ENCODE peak calls at places on chromosomes 7 and 10, in seven cellular contexts. One of them, this sample, is unnamed.

GRCh38 chr10:31262672-31263071 is 56.3 kb upstream of the ZEB1 start:
- DNase-seq in G401: no peak
- DNase-seq in activated B cell treated with CpG ODN at 0.5 μM for 24 hours: no peak
- DNase-seq in head of caudate nucleus: no peak
- DNase-seq in HuH-7: no peak
- DNase-seq in GM12865: no peak
- DNase-seq in glomerular endothelial cell: no peak
- DNase-seq in this sample: no peak

GRCh38 chr10:46235705-46236536 is 50.9 kb upstream of the ANTXRL start:
- DNase-seq in HuH-7: no peak
- DNase-seq in head of caudate nucleus: no peak
- DNase-seq in activated B cell treated with CpG ODN at 0.5 μM for 24 hours: no peak
- DNase-seq in GM12865: no peak
- DNase-seq in glomerular endothelial cell: no peak
- DNase-seq in G401: no peak
- DNase-seq in this sample: peak

GRCh38 chr7:68958571-68958970 is 639.7 kb upstream of the AUTS2 start:
- DNase-seq in G401: no peak
- DNase-seq in head of caudate nucleus: no peak
- DNase-seq in HuH-7: no peak
- DNase-seq in GM12865: no peak
- DNase-seq in glomerular endothelial cell: no peak
- DNase-seq in activated B cell treated with CpG ODN at 0.5 μM for 24 hours: no peak
- DNase-seq in this sample: no peak

GRCh38 chr10:127715782-127716378 is 21.1 kb upstream of the FOXI2 start:
- DNase-seq in activated B cell treated with CpG ODN at 0.5 μM for 24 hours: no peak
- DNase-seq in GM12865: peak
- DNase-seq in G401: peak
- DNase-seq in glomerular endothelial cell: no peak
- DNase-seq in head of caudate nucleus: no peak
- DNase-seq in HuH-7: no peak
- DNase-seq in this sample: no peak

GRCh38 chr10:4721994-4722753 is 103.8 kb upstream of the AKR1E2 start:
- DNase-seq in GM12865: no peak
- DNase-seq in activated B cell treated with CpG ODN at 0.5 μM for 24 hours: no peak
- DNase-seq in glomerular endothelial cell: no peak
- DNase-seq in HuH-7: no peak
- DNase-seq in head of caudate nucleus: no peak
- DNase-seq in G401: no peak
- DNase-seq in this sample: no peak

GRCh38 chr10:124656113-124656490 is 88.1 kb downstream of the FAM53B start:
- DNase-seq in activated B cell treated with CpG ODN at 0.5 μM for 24 hours: no peak
- DNase-seq in G401: no peak
- DNase-seq in glomerular endothelial cell: no peak
- DNase-seq in head of caudate nucleus: no peak
- DNase-seq in HuH-7: no peak
- DNase-seq in GM12865: no peak
- DNase-seq in this sample: no peak

GRCh38 chr10:131906269-131906639 is 5.4 kb downstream of the PPP2R2D start:
- DNase-seq in glomerular endothelial cell: no peak
- DNase-seq in activated B cell treated with CpG ODN at 0.5 μM for 24 hours: no peak
- DNase-seq in HuH-7: no peak
- DNase-seq in GM12865: no peak
- DNase-seq in G401: no peak
- DNase-seq in head of caudate nucleus: no peak
- DNase-seq in this sample: no peak

GRCh38 chr10:79401015-79401921 is 44.2 kb downstream of the ZCCHC24 start:
- DNase-seq in activated B cell treated with CpG ODN at 0.5 μM for 24 hours: no peak
- DNase-seq in glomerular endothelial cell: no peak
- DNase-seq in G401: peak
- DNase-seq in HuH-7: no peak
- DNase-seq in GM12865: no peak
- DNase-seq in head of caudate nucleus: no peak
- DNase-seq in this sample: peak

GRCh38 chr7:134741901-134742635 is 37.4 kb upstream of the CALD1 start:
- DNase-seq in HuH-7: no peak
- DNase-seq in activated B cell treated with CpG ODN at 0.5 μM for 24 hours: no peak
- DNase-seq in G401: no peak
- DNase-seq in glomerular endothelial cell: no peak
- DNase-seq in GM12865: no peak
- DNase-seq in head of caudate nucleus: no peak
- DNase-seq in this sample: no peak

GRCh38 chr7:130021105-130021834 is 29.9 kb downstream of the ZC3HC1 start:
- DNase-seq in head of caudate nucleus: no peak
- DNase-seq in activated B cell treated with CpG ODN at 0.5 μM for 24 hours: no peak
- DNase-seq in HuH-7: no peak
- DNase-seq in G401: peak
- DNase-seq in glomerular endothelial cell: no peak
- DNase-seq in GM12865: no peak
- DNase-seq in this sample: no peak

GRCh38 chr7:3760696-3761095 is 459.6 kb downstream of the SDK1 start:
- DNase-seq in GM12865: no peak
- DNase-seq in G401: no peak
- DNase-seq in activated B cell treated with CpG ODN at 0.5 μM for 24 hours: no peak
- DNase-seq in glomerular endothelial cell: no peak
- DNase-seq in HuH-7: no peak
- DNase-seq in head of caudate nucleus: no peak
- DNase-seq in this sample: no peak

GRCh38 chr7:90596745-90597526 is 815 bp downstream of the CDK14 start:
- DNase-seq in glomerular endothelial cell: no peak
- DNase-seq in G401: peak
- DNase-seq in GM12865: peak
- DNase-seq in head of caudate nucleus: no peak
- DNase-seq in activated B cell treated with CpG ODN at 0.5 μM for 24 hours: no peak
- DNase-seq in HuH-7: peak
- DNase-seq in this sample: no peak

GRCh38 chr10:63396123-63396719 is 69.6 kb downstream of the JMJD1C start:
- DNase-seq in glomerular endothelial cell: no peak
- DNase-seq in G401: no peak
- DNase-seq in GM12865: no peak
- DNase-seq in HuH-7: no peak
- DNase-seq in head of caudate nucleus: no peak
- DNase-seq in activated B cell treated with CpG ODN at 0.5 μM for 24 hours: no peak
- DNase-seq in this sample: no peak

GRCh38 chr10:4127518-4128315 is 342.7 kb upstream of the KLF6 start:
- DNase-seq in HuH-7: no peak
- DNase-seq in glomerular endothelial cell: peak
- DNase-seq in GM12865: peak
- DNase-seq in activated B cell treated with CpG ODN at 0.5 μM for 24 hours: no peak
- DNase-seq in head of caudate nucleus: no peak
- DNase-seq in G401: no peak
- DNase-seq in this sample: no peak

GRCh38 chr10:7405637-7406036 is 5.2 kb downstream of the SFMBT2 start:
- DNase-seq in activated B cell treated with CpG ODN at 0.5 μM for 24 hours: no peak
- DNase-seq in GM12865: no peak
- DNase-seq in head of caudate nucleus: no peak
- DNase-seq in glomerular endothelial cell: peak
- DNase-seq in HuH-7: no peak
- DNase-seq in G401: no peak
- DNase-seq in this sample: no peak

GRCh38 chr7:131488361-131488760 is 68.1 kb downstream of the PODXL start:
- DNase-seq in G401: no peak
- DNase-seq in HuH-7: no peak
- DNase-seq in head of caudate nucleus: no peak
- DNase-seq in glomerular endothelial cell: no peak
- DNase-seq in activated B cell treated with CpG ODN at 0.5 μM for 24 hours: no peak
- DNase-seq in GM12865: no peak
- DNase-seq in this sample: no peak

GRCh38 chr10:105757302-105757701 is 1116.2 kb downstream of the SORCS3 start:
- DNase-seq in GM12865: no peak
- DNase-seq in activated B cell treated with CpG ODN at 0.5 μM for 24 hours: no peak
- DNase-seq in HuH-7: no peak
- DNase-seq in head of caudate nucleus: no peak
- DNase-seq in glomerular endothelial cell: no peak
- DNase-seq in G401: no peak
- DNase-seq in this sample: no peak

GRCh38 chr10:93074137-93074596 is 474 bp downstream of the CYP26A1 start:
- DNase-seq in glomerular endothelial cell: no peak
- DNase-seq in activated B cell treated with CpG ODN at 0.5 μM for 24 hours: no peak
- DNase-seq in GM12865: no peak
- DNase-seq in G401: no peak
- DNase-seq in head of caudate nucleus: no peak
- DNase-seq in HuH-7: peak
- DNase-seq in this sample: peak

GRCh38 chr7:126483972-126484371 is 768.8 kb downstream of the GRM8 start:
- DNase-seq in HuH-7: no peak
- DNase-seq in GM12865: no peak
- DNase-seq in head of caudate nucleus: no peak
- DNase-seq in G401: no peak
- DNase-seq in glomerular endothelial cell: no peak
- DNase-seq in activated B cell treated with CpG ODN at 0.5 μM for 24 hours: no peak
- DNase-seq in this sample: no peak

GRCh38 chr10:25697412-25697811 is 236.6 kb upstream of the MYO3A start:
- DNase-seq in activated B cell treated with CpG ODN at 0.5 μM for 24 hours: no peak
- DNase-seq in G401: no peak
- DNase-seq in GM12865: no peak
- DNase-seq in glomerular endothelial cell: no peak
- DNase-seq in HuH-7: no peak
- DNase-seq in head of caudate nucleus: no peak
- DNase-seq in this sample: no peak

GRCh38 chr7:23022258-23022745 is 8.4 kb upstream of the HYCC1 start:
- DNase-seq in HuH-7: no peak
- DNase-seq in glomerular endothelial cell: no peak
- DNase-seq in G401: no peak
- DNase-seq in activated B cell treated with CpG ODN at 0.5 μM for 24 hours: no peak
- DNase-seq in head of caudate nucleus: no peak
- DNase-seq in GM12865: no peak
- DNase-seq in this sample: no peak

GRCh38 chr7:18320971-18321567 is 174.5 kb upstream of the HDAC9 start:
- DNase-seq in glomerular endothelial cell: peak
- DNase-seq in GM12865: peak
- DNase-seq in HuH-7: peak
- DNase-seq in G401: peak
- DNase-seq in head of caudate nucleus: no peak
- DNase-seq in activated B cell treated with CpG ODN at 0.5 μM for 24 hours: no peak
- DNase-seq in this sample: no peak

GRCh38 chr7:6551016-6551511 is at the start of gene GRID2IP:
- DNase-seq in GM12865: no peak
- DNase-seq in activated B cell treated with CpG ODN at 0.5 μM for 24 hours: no peak
- DNase-seq in G401: no peak
- DNase-seq in HuH-7: no peak
- DNase-seq in glomerular endothelial cell: no peak
- DNase-seq in head of caudate nucleus: no peak
- DNase-seq in this sample: no peak

GRCh38 chr7:132138817-132139216 is 437.5 kb downstream of the PLXNA4 start:
- DNase-seq in GM12865: no peak
- DNase-seq in activated B cell treated with CpG ODN at 0.5 μM for 24 hours: no peak
- DNase-seq in glomerular endothelial cell: no peak
- DNase-seq in head of caudate nucleus: no peak
- DNase-seq in G401: no peak
- DNase-seq in HuH-7: no peak
- DNase-seq in this sample: no peak

GRCh38 chr7:4102231-4102841 is 579.8 kb upstream of the FOXK1 start:
- DNase-seq in GM12865: no peak
- DNase-seq in glomerular endothelial cell: no peak
- DNase-seq in HuH-7: no peak
- DNase-seq in G401: no peak
- DNase-seq in head of caudate nucleus: no peak
- DNase-seq in activated B cell treated with CpG ODN at 0.5 μM for 24 hours: no peak
- DNase-seq in this sample: no peak

GRCh38 chr10:6037975-6038624 is 24.1 kb downstream of the IL2RA start:
- DNase-seq in head of caudate nucleus: no peak
- DNase-seq in HuH-7: no peak
- DNase-seq in activated B cell treated with CpG ODN at 0.5 μM for 24 hours: no peak
- DNase-seq in glomerular endothelial cell: no peak
- DNase-seq in G401: no peak
- DNase-seq in GM12865: no peak
- DNase-seq in this sample: no peak

GRCh38 chr7:126780993-126781392 is 471.7 kb downstream of the GRM8 start:
- DNase-seq in glomerular endothelial cell: no peak
- DNase-seq in HuH-7: no peak
- DNase-seq in G401: no peak
- DNase-seq in head of caudate nucleus: no peak
- DNase-seq in activated B cell treated with CpG ODN at 0.5 μM for 24 hours: no peak
- DNase-seq in GM12865: peak
- DNase-seq in this sample: no peak

GRCh38 chr7:107152011-107152410 is 16.8 kb upstream of the HBP1 start:
- DNase-seq in G401: no peak
- DNase-seq in glomerular endothelial cell: no peak
- DNase-seq in HuH-7: no peak
- DNase-seq in head of caudate nucleus: no peak
- DNase-seq in GM12865: no peak
- DNase-seq in activated B cell treated with CpG ODN at 0.5 μM for 24 hours: no peak
- DNase-seq in this sample: no peak

GRCh38 chr7:131899271-131900030 is 343.0 kb upstream of the PODXL start:
- DNase-seq in head of caudate nucleus: no peak
- DNase-seq in glomerular endothelial cell: no peak
- DNase-seq in G401: no peak
- DNase-seq in HuH-7: no peak
- DNase-seq in GM12865: no peak
- DNase-seq in activated B cell treated with CpG ODN at 0.5 μM for 24 hours: no peak
- DNase-seq in this sample: no peak

GRCh38 chr7:91636129-91636724 is 244.3 kb downstream of the MTERF1 start:
- DNase-seq in activated B cell treated with CpG ODN at 0.5 μM for 24 hours: no peak
- DNase-seq in glomerular endothelial cell: peak
- DNase-seq in head of caudate nucleus: no peak
- DNase-seq in HuH-7: peak
- DNase-seq in GM12865: peak
- DNase-seq in G401: peak
- DNase-seq in this sample: no peak

GRCh38 chr7:129210256-129210988 is 14.4 kb upstream of the AHCYL2 start:
- DNase-seq in glomerular endothelial cell: no peak
- DNase-seq in GM12865: peak
- DNase-seq in head of caudate nucleus: peak
- DNase-seq in G401: peak
- DNase-seq in HuH-7: peak
- DNase-seq in activated B cell treated with CpG ODN at 0.5 μM for 24 hours: peak
- DNase-seq in this sample: peak

GRCh38 chr10:13233358-13233757 is 816 bp downstream of the UCMA start:
- DNase-seq in activated B cell treated with CpG ODN at 0.5 μM for 24 hours: no peak
- DNase-seq in GM12865: no peak
- DNase-seq in G401: no peak
- DNase-seq in HuH-7: no peak
- DNase-seq in head of caudate nucleus: no peak
- DNase-seq in glomerular endothelial cell: no peak
- DNase-seq in this sample: no peak

GRCh38 chr7:107966701-107967100 is 36.3 kb downstream of the LAMB1 start:
- DNase-seq in GM12865: no peak
- DNase-seq in G401: peak
- DNase-seq in head of caudate nucleus: no peak
- DNase-seq in activated B cell treated with CpG ODN at 0.5 μM for 24 hours: no peak
- DNase-seq in HuH-7: no peak
- DNase-seq in glomerular endothelial cell: no peak
- DNase-seq in this sample: no peak

GRCh38 chr10:28812384-28813372 is 135.4 kb downstream of the BAMBI start:
- DNase-seq in glomerular endothelial cell: no peak
- DNase-seq in GM12865: no peak
- DNase-seq in activated B cell treated with CpG ODN at 0.5 μM for 24 hours: no peak
- DNase-seq in G401: no peak
- DNase-seq in HuH-7: no peak
- DNase-seq in head of caudate nucleus: no peak
- DNase-seq in this sample: no peak

GRCh38 chr10:72087969-72088878 is at the start of gene SPOCK2:
- DNase-seq in G401: peak
- DNase-seq in activated B cell treated with CpG ODN at 0.5 μM for 24 hours: peak
- DNase-seq in HuH-7: peak
- DNase-seq in head of caudate nucleus: peak
- DNase-seq in GM12865: no peak
- DNase-seq in glomerular endothelial cell: no peak
- DNase-seq in this sample: no peak

GRCh38 chr10:34689053-34689452 is 126.0 kb downstream of the PARD3 start:
- DNase-seq in HuH-7: no peak
- DNase-seq in G401: no peak
- DNase-seq in GM12865: no peak
- DNase-seq in head of caudate nucleus: no peak
- DNase-seq in activated B cell treated with CpG ODN at 0.5 μM for 24 hours: no peak
- DNase-seq in glomerular endothelial cell: no peak
- DNase-seq in this sample: no peak

GRCh38 chr10:5030989-5031388 is 27.3 kb upstream of the AKR1C2 start:
- DNase-seq in G401: no peak
- DNase-seq in glomerular endothelial cell: no peak
- DNase-seq in head of caudate nucleus: no peak
- DNase-seq in HuH-7: no peak
- DNase-seq in GM12865: no peak
- DNase-seq in activated B cell treated with CpG ODN at 0.5 μM for 24 hours: no peak
- DNase-seq in this sample: no peak